ENCODE peak calls at places on chromosomes 11 and 22, in seven cellular contexts. One of them, this sample, is unnamed.
A peak's percentile ranks its signal among the peaks of the same experiment; 100 is the strongest.

GRCh38 chr22:25777870-25778269 is 35.9 kb downstream of the MYO18B start:
- DNase-seq in aorta: no peak
- DNase-seq in tibial artery: no peak
- DNase-seq in A673: peak; percentile 66
- DNase-seq in body of pancreas: peak; percentile 25
- DNase-seq in pancreas: no peak
- DNase-seq in spleen: no peak
- DNase-seq in this sample: peak; percentile 40

GRCh38 chr11:12179521-12179920 is 69.1 kb downstream of the MICAL2 start:
- DNase-seq in aorta: no peak
- DNase-seq in tibial artery: no peak
- DNase-seq in A673: no peak
- DNase-seq in body of pancreas: no peak
- DNase-seq in pancreas: no peak
- DNase-seq in spleen: no peak
- DNase-seq in this sample: peak; percentile 97

GRCh38 chr22:29216873-29217666 is 11.4 kb downstream of the EMID1 start:
- DNase-seq in aorta: no peak
- DNase-seq in tibial artery: peak; percentile 33
- DNase-seq in A673: no peak
- DNase-seq in body of pancreas: peak; percentile 91
- DNase-seq in pancreas: peak; percentile 79
- DNase-seq in spleen: peak; percentile 89
- DNase-seq in this sample: peak; percentile 49

GRCh38 chr11:45227836-45228235 is 58.3 kb downstream of the SYT13 start:
- DNase-seq in aorta: no peak
- DNase-seq in tibial artery: no peak
- DNase-seq in A673: no peak
- DNase-seq in body of pancreas: no peak
- DNase-seq in pancreas: no peak
- DNase-seq in spleen: peak; percentile 63
- DNase-seq in this sample: no peak

GRCh38 chr11:96049426-96049825 is 125.5 kb upstream of the MTMR2 start:
- DNase-seq in aorta: no peak
- DNase-seq in tibial artery: no peak
- DNase-seq in A673: no peak
- DNase-seq in body of pancreas: no peak
- DNase-seq in pancreas: no peak
- DNase-seq in spleen: no peak
- DNase-seq in this sample: no peak

GRCh38 chr11:101127348-101127698 is 2.3 kb downstream of the PGR start:
- DNase-seq in aorta: peak; percentile 82
- DNase-seq in tibial artery: peak; percentile 20
- DNase-seq in A673: peak; percentile 7
- DNase-seq in body of pancreas: peak; percentile 3
- DNase-seq in pancreas: peak; percentile 11
- DNase-seq in spleen: no peak
- DNase-seq in this sample: no peak

GRCh38 chr11:62726156-62727006 is 876 bp downstream of the HNRNPUL2 start:
- DNase-seq in aorta: no peak
- DNase-seq in tibial artery: no peak
- DNase-seq in A673: no peak
- DNase-seq in body of pancreas: no peak
- DNase-seq in pancreas: no peak
- DNase-seq in spleen: no peak
- DNase-seq in this sample: peak; percentile 18

GRCh38 chr11:75583710-75584658 is 21.9 kb downstream of the SERPINH1 start:
- DNase-seq in aorta: peak; percentile 86
- DNase-seq in tibial artery: peak; percentile 75
- DNase-seq in A673: peak; percentile 84
- DNase-seq in body of pancreas: peak; percentile 47
- DNase-seq in pancreas: peak; percentile 52
- DNase-seq in spleen: peak; percentile 82
- DNase-seq in this sample: peak; percentile 16

GRCh38 chr22:45450931-45451651 is 37.6 kb downstream of the RIBC2 start:
- DNase-seq in aorta: no peak
- DNase-seq in tibial artery: peak; percentile 65
- DNase-seq in A673: no peak
- DNase-seq in body of pancreas: peak; percentile 32
- DNase-seq in pancreas: no peak
- DNase-seq in spleen: no peak
- DNase-seq in this sample: no peak

GRCh38 chr11:17683378-17684161 is 35.8 kb upstream of the MYOD1 start:
- DNase-seq in aorta: no peak
- DNase-seq in tibial artery: no peak
- DNase-seq in A673: no peak
- DNase-seq in body of pancreas: peak; percentile 15
- DNase-seq in pancreas: peak; percentile 14
- DNase-seq in spleen: no peak
- DNase-seq in this sample: peak; percentile 94

GRCh38 chr22:31585161-31585859 is 76.7 kb downstream of the PISD start:
- DNase-seq in aorta: no peak
- DNase-seq in tibial artery: no peak
- DNase-seq in A673: no peak
- DNase-seq in body of pancreas: peak; percentile 11
- DNase-seq in pancreas: no peak
- DNase-seq in spleen: no peak
- DNase-seq in this sample: no peak

GRCh38 chr11:104650234-104650633 is 248.0 kb downstream of the CASP12 start:
- DNase-seq in aorta: no peak
- DNase-seq in tibial artery: no peak
- DNase-seq in A673: peak; percentile 22
- DNase-seq in body of pancreas: no peak
- DNase-seq in pancreas: no peak
- DNase-seq in spleen: no peak
- DNase-seq in this sample: no peak

GRCh38 chr11:19275496-19275895 is 34.8 kb upstream of the E2F8 start:
- DNase-seq in aorta: no peak
- DNase-seq in tibial artery: no peak
- DNase-seq in A673: no peak
- DNase-seq in body of pancreas: no peak
- DNase-seq in pancreas: no peak
- DNase-seq in spleen: no peak
- DNase-seq in this sample: no peak

GRCh38 chr11:18527512-18527911 is 770 bp upstream of the TSG101 start:
- DNase-seq in aorta: no peak
- DNase-seq in tibial artery: no peak
- DNase-seq in A673: peak; percentile 18
- DNase-seq in body of pancreas: no peak
- DNase-seq in pancreas: no peak
- DNase-seq in spleen: no peak
- DNase-seq in this sample: no peak

GRCh38 chr11:120032766-120033390 is 105.0 kb downstream of the TRIM29 start:
- DNase-seq in aorta: no peak
- DNase-seq in tibial artery: peak; percentile 33
- DNase-seq in A673: no peak
- DNase-seq in body of pancreas: no peak
- DNase-seq in pancreas: no peak
- DNase-seq in spleen: no peak
- DNase-seq in this sample: no peak

GRCh38 chr11:57432017-57432590 is 5.2 kb upstream of the SLC43A3 start:
- DNase-seq in aorta: no peak
- DNase-seq in tibial artery: no peak
- DNase-seq in A673: no peak
- DNase-seq in body of pancreas: no peak
- DNase-seq in pancreas: no peak
- DNase-seq in spleen: no peak
- DNase-seq in this sample: no peak

GRCh38 chr11:121274332-121274991 is 18.1 kb upstream of the SC5D start:
- DNase-seq in aorta: no peak
- DNase-seq in tibial artery: no peak
- DNase-seq in A673: no peak
- DNase-seq in body of pancreas: no peak
- DNase-seq in pancreas: no peak
- DNase-seq in spleen: no peak
- DNase-seq in this sample: no peak

GRCh38 chr11:28526406-28526751 is 418.2 kb downstream of the METTL15 start:
- DNase-seq in aorta: no peak
- DNase-seq in tibial artery: no peak
- DNase-seq in A673: peak; percentile 44
- DNase-seq in body of pancreas: no peak
- DNase-seq in pancreas: no peak
- DNase-seq in spleen: no peak
- DNase-seq in this sample: no peak

GRCh38 chr22:29731058-29731850 is 11.5 kb downstream of the CABP7 start:
- DNase-seq in aorta: no peak
- DNase-seq in tibial artery: no peak
- DNase-seq in A673: no peak
- DNase-seq in body of pancreas: no peak
- DNase-seq in pancreas: no peak
- DNase-seq in spleen: no peak
- DNase-seq in this sample: no peak

GRCh38 chr11:106644824-106645223 is 373.5 kb downstream of the GUCY1A2 start:
- DNase-seq in aorta: no peak
- DNase-seq in tibial artery: no peak
- DNase-seq in A673: no peak
- DNase-seq in body of pancreas: no peak
- DNase-seq in pancreas: no peak
- DNase-seq in spleen: no peak
- DNase-seq in this sample: peak; percentile 29

GRCh38 chr11:62922653-62923371 is 1.6 kb upstream of the CHRM1 start:
- DNase-seq in aorta: no peak
- DNase-seq in tibial artery: no peak
- DNase-seq in A673: peak; percentile 65
- DNase-seq in body of pancreas: no peak
- DNase-seq in pancreas: no peak
- DNase-seq in spleen: no peak
- DNase-seq in this sample: no peak

GRCh38 chr22:45758603-45759002 is 87.0 kb downstream of the ATXN10 start:
- DNase-seq in aorta: no peak
- DNase-seq in tibial artery: no peak
- DNase-seq in A673: no peak
- DNase-seq in body of pancreas: no peak
- DNase-seq in pancreas: no peak
- DNase-seq in spleen: no peak
- DNase-seq in this sample: no peak

GRCh38 chr11:132908017-132908810 is 624.1 kb downstream of the OPCML start:
- DNase-seq in aorta: no peak
- DNase-seq in tibial artery: no peak
- DNase-seq in A673: no peak
- DNase-seq in body of pancreas: no peak
- DNase-seq in pancreas: no peak
- DNase-seq in spleen: no peak
- DNase-seq in this sample: no peak

GRCh38 chr11:114060402-114061052 is 1.0 kb downstream of the ZBTB16 start:
- DNase-seq in aorta: peak; percentile 81
- DNase-seq in tibial artery: no peak
- DNase-seq in A673: peak; percentile 62
- DNase-seq in body of pancreas: no peak
- DNase-seq in pancreas: peak; percentile 51
- DNase-seq in spleen: peak; percentile 91
- DNase-seq in this sample: no peak
- H3K27me3 ChIP-seq in aorta: no peaks in the 10 kb centered on the region
- H3K27me3 ChIP-seq in tibial artery: no peaks in the 10 kb centered on the region
- H3K27me3 ChIP-seq in A673: peaks cover 27% of the 10 kb centered on the region
- H3K27me3 ChIP-seq in body of pancreas: no peaks in the 10 kb centered on the region
- H3K27me3 ChIP-seq in pancreas: no peaks in the 10 kb centered on the region
- H3K27me3 ChIP-seq in spleen: peaks cover 14% of the 10 kb centered on the region
- H3K27me3 ChIP-seq in this sample: no peaks in the 10 kb centered on the region

GRCh38 chr11:31819533-31820437 is 8.7 kb upstream of the PAX6 start:
- DNase-seq in aorta: no peak
- DNase-seq in tibial artery: no peak
- DNase-seq in A673: no peak
- DNase-seq in body of pancreas: peak; percentile 54
- DNase-seq in pancreas: no peak
- DNase-seq in spleen: no peak
- DNase-seq in this sample: no peak
- H3K27me3 ChIP-seq in aorta: no peaks in the 10 kb centered on the region
- H3K27me3 ChIP-seq in tibial artery: peaks cover 4% of the 10 kb centered on the region
- H3K27me3 ChIP-seq in A673: peaks cover 100% of the 10 kb centered on the region
- H3K27me3 ChIP-seq in body of pancreas: peaks cover 60% of the 10 kb centered on the region
- H3K27me3 ChIP-seq in pancreas: peaks cover 29% of the 10 kb centered on the region
- H3K27me3 ChIP-seq in spleen: peaks cover 99% of the 10 kb centered on the region
- H3K27me3 ChIP-seq in this sample: no peaks in the 10 kb centered on the region

DNA sequence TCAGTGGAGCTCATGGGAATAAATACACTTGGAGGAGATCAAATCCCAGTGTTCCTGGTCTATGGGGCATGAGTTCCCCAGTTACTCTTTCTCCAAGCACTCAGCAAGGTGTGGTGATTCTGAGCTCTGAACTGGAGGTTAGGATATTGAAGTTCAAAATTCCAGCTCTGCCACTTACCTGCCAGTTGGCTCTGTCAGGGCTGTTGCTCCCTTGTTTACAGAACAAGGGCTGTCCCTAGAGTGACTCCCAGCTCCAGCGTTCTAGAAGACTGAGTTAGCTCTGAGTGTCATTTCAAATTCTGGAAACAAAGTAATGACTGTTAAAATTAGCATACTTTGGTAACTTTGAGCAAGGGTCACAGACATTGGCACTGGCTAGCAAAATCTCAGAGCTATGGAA is 69.7 kb upstream of the ZBED5 start:
- DNase-seq in aorta: no peak
- DNase-seq in tibial artery: no peak
- DNase-seq in A673: no peak
- DNase-seq in body of pancreas: no peak
- DNase-seq in pancreas: no peak
- DNase-seq in spleen: no peak
- DNase-seq in this sample: no peak
- H3K27me3 ChIP-seq in aorta: no peaks in the 10 kb centered on the region
- H3K27me3 ChIP-seq in tibial artery: no peaks in the 10 kb centered on the region
- H3K27me3 ChIP-seq in A673: no peaks in the 10 kb centered on the region
- H3K27me3 ChIP-seq in body of pancreas: no peaks in the 10 kb centered on the region
- H3K27me3 ChIP-seq in pancreas: no peaks in the 10 kb centered on the region
- H3K27me3 ChIP-seq in spleen: peaks cover 7% of the 10 kb centered on the region
- H3K27me3 ChIP-seq in this sample: no peaks in the 10 kb centered on the region

GRCh38 chr11:60764879-60765278 is 8.2 kb downstream of the MS4A15 start:
- DNase-seq in aorta: no peak
- DNase-seq in tibial artery: no peak
- DNase-seq in A673: no peak
- DNase-seq in body of pancreas: no peak
- DNase-seq in pancreas: no peak
- DNase-seq in spleen: no peak
- DNase-seq in this sample: no peak

GRCh38 chr11:60765355-60765754 is 8.7 kb downstream of the MS4A15 start:
- DNase-seq in aorta: no peak
- DNase-seq in tibial artery: no peak
- DNase-seq in A673: no peak
- DNase-seq in body of pancreas: no peak
- DNase-seq in pancreas: no peak
- DNase-seq in spleen: peak; percentile 17
- DNase-seq in this sample: no peak

GRCh38 chr11:60768202-60768601 is 11.5 kb downstream of the MS4A15 start:
- DNase-seq in aorta: peak; percentile 55
- DNase-seq in tibial artery: no peak
- DNase-seq in A673: no peak
- DNase-seq in body of pancreas: no peak
- DNase-seq in pancreas: no peak
- DNase-seq in spleen: peak; percentile 64
- DNase-seq in this sample: no peak

GRCh38 chr11:60767388-60767811 is 10.7 kb downstream of the MS4A15 start:
- DNase-seq in aorta: peak; percentile 45
- DNase-seq in tibial artery: no peak
- DNase-seq in A673: peak; percentile 60
- DNase-seq in body of pancreas: no peak
- DNase-seq in pancreas: no peak
- DNase-seq in spleen: peak; percentile 70
- DNase-seq in this sample: no peak

DNA sequence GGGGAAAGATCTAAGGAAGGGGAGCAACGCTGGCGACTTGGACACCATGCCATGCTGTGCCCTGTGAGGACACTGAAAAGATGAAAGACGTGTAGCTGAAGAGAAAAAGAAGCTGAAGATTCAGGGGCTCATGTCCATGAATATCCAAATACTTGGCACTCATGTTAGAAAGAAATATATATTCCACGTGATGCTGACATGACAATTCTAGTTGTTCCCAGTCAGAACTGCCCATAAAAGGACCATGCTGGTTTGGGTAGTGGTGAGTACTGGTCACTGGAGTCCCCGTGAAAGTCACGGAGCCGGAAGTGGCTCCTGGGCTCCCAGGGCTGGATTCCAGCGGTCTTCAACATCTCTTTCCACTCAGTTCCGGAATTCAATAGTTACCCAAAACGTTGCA is 9.9 kb downstream of the MS4A15 start:
- DNase-seq in aorta: peak; percentile 9
- DNase-seq in tibial artery: no peak
- DNase-seq in A673: no peak
- DNase-seq in body of pancreas: no peak
- DNase-seq in pancreas: no peak
- DNase-seq in spleen: peak; percentile 14
- DNase-seq in this sample: no peak
- H3K27me3 ChIP-seq in aorta: no peaks in the 10 kb centered on the region
- H3K27me3 ChIP-seq in tibial artery: no peaks in the 10 kb centered on the region
- H3K27me3 ChIP-seq in A673: no peaks in the 10 kb centered on the region
- H3K27me3 ChIP-seq in body of pancreas: no peaks in the 10 kb centered on the region
- H3K27me3 ChIP-seq in pancreas: no peaks in the 10 kb centered on the region
- H3K27me3 ChIP-seq in spleen: peaks cover 5% of the 10 kb centered on the region
- H3K27me3 ChIP-seq in this sample: no peaks in the 10 kb centered on the region